ENCODE peak calls at places on chromosomes 3 and 15, in four cellular contexts. Q, F, A and J are unnamed samples. For H3K4me1, the result is how much of the 10 kb centered on the place peaks cover.

GRCh38 chr3:113035387-113035982 is 44.7 kb downstream of the GTPBP8 start:
- DNase-seq in Q (peak), F (peak), A (peak), J (peak)

GRCh38 chr15:63463030-63463429 is 41.4 kb upstream of the USP3 start:
- DNase-seq in Q (no peak), F (no peak), A (no peak), J (no peak)

GRCh38 chr3:71219744-71220638 is 363.5 kb downstream of the FOXP1 start:
- DNase-seq in Q (no peak), F (no peak), A (no peak), J (no peak)

GRCh38 chr15:76274226-76274625 is 37.0 kb downstream of the ETFA start:
- DNase-seq in Q (no peak), F (no peak), A (no peak), J (no peak)

GRCh38 chr3:113555138-113555537 is 22.8 kb downstream of the SIDT1 start:
- DNase-seq in Q (no peak), F (no peak), A (no peak), J (no peak)

GRCh38 chr15:32636908-32637567 is 4.5 kb upstream of the SCG5 start:
- DNase-seq in Q (no peak), F (no peak), A (no peak), J (no peak)

GRCh38 chr3:146160233-146160963 is 586 bp downstream of the PLOD2 start:
- DNase-seq in Q (peak), F (peak), A (no peak), J (peak)

GRCh38 chr15:37014137-37014536 is 86.2 kb downstream of the MEIS2 start:
- DNase-seq in Q (no peak), F (no peak), A (no peak), J (no peak)

GRCh38 chr3:36362216-36362615 is 18.1 kb upstream of the STAC start:
- DNase-seq in Q (no peak), F (no peak), A (no peak), J (no peak)

GRCh38 chr3:69012111-69012835 is 1.2 kb downstream of the EOGT start:
- DNase-seq in Q (peak), F (no peak), A (no peak), J (no peak)

GRCh38 chr15:38671675-38672141 is 107.1 kb upstream of the RASGRP1 start:
- DNase-seq in Q (no peak), F (no peak), A (peak), J (no peak)

GRCh38 chr3:104198136-104198535 is 1168.6 kb upstream of the ALCAM start:
- DNase-seq in Q (no peak), F (no peak), A (no peak), J (no peak)

GRCh38 chr15:33007295-33007855 is 187.1 kb downstream of the FMN1 start:
- DNase-seq in Q (peak), F (no peak), A (no peak), J (peak)

GRCh38 chr3:78402720-78403119 is 1362.8 kb downstream of the ROBO2 start:
- DNase-seq in Q (no peak), F (no peak), A (no peak), J (no peak)

GRCh38 chr3:134802428-134803050 is 7.5 kb downstream of the EPHB1 start:
- DNase-seq in Q (no peak), F (no peak), A (no peak), J (no peak)

GRCh38 chr3:124351430-124352142 is 359.7 kb upstream of the ROPN1 start:
- DNase-seq in Q (peak), F (peak), A (peak), J (peak)

GRCh38 chr15:22845289-22845900 is 6.9 kb downstream of the NIPA2 start:
- DNase-seq in Q (peak), F (no peak), A (no peak), J (peak)

GRCh38 chr3:123075359-123075758 is 8.5 kb downstream of the PDIA5 start:
- DNase-seq in Q (no peak), F (no peak), A (no peak), J (no peak)

GRCh38 chr15:88703533-88703932 is 64.7 kb downstream of the ISG20 start:
- DNase-seq in Q (no peak), F (no peak), A (no peak), J (no peak)

GRCh38 chr3:155870945-155871745 is 695 bp downstream of the GMPS start:
- DNase-seq in Q (peak), F (peak), A (peak), J (peak)

GRCh38 chr3:194136519-194137313 is 768 bp downstream of the HES1 start:
- DNase-seq in Q (peak), F (peak), A (peak), J (peak)

GRCh38 chr15:92618121-92618520 is 37.5 kb downstream of the FAM174B start:
- DNase-seq in Q (peak), F (no peak), A (no peak), J (no peak)

GRCh38 chr15:92614301-92614700 is 41.3 kb downstream of the FAM174B start:
- DNase-seq in Q (no peak), F (no peak), A (no peak), J (no peak)

GRCh38 chr15:92617197-92618037 is 38.2 kb downstream of the FAM174B start:
- DNase-seq in Q (peak), F (no peak), A (no peak), J (peak)

GRCh38 chr15:92614791-92615785 is 40.5 kb downstream of the FAM174B start:
- DNase-seq in Q (no peak), F (no peak), A (no peak), J (no peak)

GRCh38 chr15:92616621-92617179 is 38.9 kb downstream of the FAM174B start:
- DNase-seq in Q (peak), F (no peak), A (no peak), J (no peak)
- H3K4me1 ChIP-seq in Q (under half), F (under half), A (under half), J (under half)

GRCh38 chr3:37985637-37986320 is 4.8 kb upstream of the VILL start:
- DNase-seq in Q (no peak), F (no peak), A (no peak), J (no peak)

GRCh38 chr3:37987315-37987697 is 3.3 kb upstream of the VILL start:
- DNase-seq in Q (peak), F (no peak), A (no peak), J (no peak)

GRCh38 chr3:37988931-37989525 is 1.6 kb upstream of the VILL start:
- DNase-seq in Q (no peak), F (no peak), A (no peak), J (no peak)

GRCh38 chr3:37986479-37987314 is 3.9 kb upstream of the VILL start:
- DNase-seq in Q (peak), F (no peak), A (no peak), J (no peak)

DNA sequence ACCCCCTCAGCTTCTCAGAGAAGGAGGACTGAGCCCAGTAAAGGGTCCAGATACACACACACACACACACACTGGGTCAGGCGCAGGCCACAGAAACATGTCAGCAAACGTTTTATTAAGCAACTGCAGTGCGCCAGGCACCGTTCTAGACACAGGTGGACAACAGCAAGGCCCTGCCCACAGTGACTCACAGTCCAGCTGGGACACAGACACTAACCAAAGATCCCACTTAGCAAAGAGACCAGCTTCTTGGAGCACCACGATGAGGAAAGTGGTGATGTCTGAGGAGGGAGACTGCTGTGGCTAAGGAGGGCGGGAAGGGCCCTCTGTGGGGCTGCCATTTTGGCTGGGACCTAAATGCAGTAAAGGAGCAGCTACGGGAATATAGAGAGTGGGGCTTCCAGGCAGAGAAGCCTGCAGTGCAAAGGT is 2.8 kb upstream of the VILL start:
- DNase-seq in Q (peak), F (no peak), A (no peak), J (no peak)
- TF ChIP-seq EZH2phosphoT487 in Q (no peak), F (no peak), A (no peak), J (no peak)

GRCh38 chr3:32847520-32847919 is 29.7 kb downstream of the TRIM71 start:
- DNase-seq in Q (no peak), F (no peak), A (no peak), J (no peak)

GRCh38 chr3:32850226-32850625 is 32.4 kb downstream of the TRIM71 start:
- DNase-seq in Q (no peak), F (no peak), A (no peak), J (no peak)

GRCh38 chr3:32848215-32848614 is 30.4 kb downstream of the TRIM71 start:
- DNase-seq in Q (peak), F (no peak), A (no peak), J (no peak)

GRCh38 chr3:32852146-32852545 is 34.3 kb downstream of the TRIM71 start:
- DNase-seq in Q (no peak), F (no peak), A (no peak), J (no peak)

DNA sequence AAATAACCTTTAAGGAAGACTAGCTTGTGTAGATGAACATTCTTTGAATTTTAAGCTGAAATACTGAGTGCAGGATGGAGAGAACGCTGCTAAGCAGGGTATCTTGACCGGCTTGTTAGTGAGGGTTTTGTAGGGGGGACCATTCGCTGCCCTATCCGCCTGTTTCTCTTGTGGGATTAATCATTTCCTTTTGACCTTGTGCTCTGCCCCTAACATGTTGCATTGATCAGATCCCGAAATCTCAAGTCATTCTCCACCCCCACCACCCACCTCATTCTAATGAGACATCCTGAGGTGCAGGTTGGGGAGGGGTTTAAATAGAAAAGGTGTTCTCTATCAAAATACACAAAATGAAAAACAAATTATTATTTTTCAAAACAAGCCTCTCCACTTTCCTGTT is 32.8 kb downstream of the TRIM71 start:
- DNase-seq in Q (no peak), F (no peak), A (no peak), J (no peak)
- H3K4me1 ChIP-seq in Q (under half), F (under half), A (under half), J (half or more)

GRCh38 chr3:52061116-52061910 is 4.9 kb upstream of the DUSP7 start:
- DNase-seq in Q (no peak), F (no peak), A (no peak), J (no peak)
- TF ChIP-seq EZH2phosphoT487 in Q (no peak), F (no peak), A (no peak), J (no peak)

GRCh38 chr3:197012021-197012883 is 17.4 kb downstream of the MELTF start:
- DNase-seq in Q (no peak), F (no peak), A (no peak), J (no peak)

GRCh38 chr3:197014942-197015575 is 14.6 kb downstream of the MELTF start:
- DNase-seq in Q (no peak), F (no peak), A (no peak), J (no peak)

GRCh38 chr3:197015790-197016705 is 13.6 kb downstream of the MELTF start:
- DNase-seq in Q (no peak), F (no peak), A (no peak), J (no peak)

GRCh38 chr3:197017003-197017402 is 12.6 kb downstream of the MELTF start:
- DNase-seq in Q (no peak), F (no peak), A (no peak), J (no peak)

DNA sequence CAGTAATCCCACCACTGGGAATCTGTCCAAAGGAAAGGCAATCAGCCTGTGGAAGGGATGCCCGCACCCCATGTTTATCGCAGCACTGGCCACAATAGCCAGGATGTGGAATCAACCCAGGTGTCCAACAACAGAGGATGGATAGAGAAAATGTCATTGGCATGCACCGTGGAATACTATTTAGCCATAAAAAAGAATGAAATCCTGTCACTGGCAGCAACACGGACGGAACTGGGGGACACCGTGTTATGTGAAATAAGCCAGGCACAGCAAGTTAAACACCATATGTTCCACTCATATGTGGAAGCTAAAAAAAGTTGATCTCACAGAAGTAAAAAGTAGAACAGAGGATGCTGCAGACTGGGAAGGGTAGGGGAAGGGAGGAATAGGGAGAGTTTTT is 15.6 kb downstream of the MELTF start:
- DNase-seq in Q (no peak), F (no peak), A (no peak), J (no peak)
- H3K4me1 ChIP-seq in Q (under half), F (under half), A (under half), J (under half)

DNA sequence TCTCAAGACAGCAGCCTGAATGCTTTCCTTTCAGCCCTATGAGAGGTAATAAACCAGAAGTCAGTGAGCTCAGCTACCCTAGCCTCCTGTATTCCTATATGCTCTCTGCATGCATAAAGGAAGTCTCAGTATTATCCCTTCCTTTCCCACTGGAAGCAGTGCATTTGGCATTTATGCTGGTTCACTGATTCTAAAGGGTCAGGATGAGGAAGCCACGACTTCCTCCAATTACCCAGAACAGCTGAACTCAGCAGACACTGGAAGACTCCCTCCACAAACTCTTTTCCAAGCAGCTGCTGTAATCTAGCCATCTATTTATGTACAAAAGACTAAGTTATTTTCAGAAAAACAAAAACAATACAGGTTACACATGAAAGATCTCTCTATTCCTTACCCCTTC is 266.6 kb downstream of the ZBBX start:
- DNase-seq in Q (no peak), F (no peak), A (no peak), J (peak)
- TF ChIP-seq EZH2phosphoT487 in Q (no peak), F (no peak), A (no peak), J (no peak)

DNA sequence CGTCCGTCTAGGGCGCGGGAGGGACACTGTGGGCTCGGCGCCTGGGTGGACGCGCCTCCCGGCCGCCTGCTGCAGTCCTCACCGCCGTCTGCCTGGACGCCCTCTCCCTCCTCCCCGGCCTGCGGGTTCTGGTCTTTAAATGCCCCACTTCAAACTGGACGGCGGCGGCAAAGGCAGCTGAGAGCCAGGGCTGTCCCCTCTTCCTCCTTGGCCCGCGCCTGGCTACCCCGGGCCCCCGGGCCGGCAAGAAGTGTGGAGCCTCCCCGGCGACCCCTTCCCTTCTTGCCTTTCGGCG is 415 bp downstream of the CBLB start:
- DNase-seq in Q (peak), F (no peak), A (no peak), J (peak)
- H3K4me1 ChIP-seq in Q (under half), F (under half), A (under half), J (under half)

DNA sequence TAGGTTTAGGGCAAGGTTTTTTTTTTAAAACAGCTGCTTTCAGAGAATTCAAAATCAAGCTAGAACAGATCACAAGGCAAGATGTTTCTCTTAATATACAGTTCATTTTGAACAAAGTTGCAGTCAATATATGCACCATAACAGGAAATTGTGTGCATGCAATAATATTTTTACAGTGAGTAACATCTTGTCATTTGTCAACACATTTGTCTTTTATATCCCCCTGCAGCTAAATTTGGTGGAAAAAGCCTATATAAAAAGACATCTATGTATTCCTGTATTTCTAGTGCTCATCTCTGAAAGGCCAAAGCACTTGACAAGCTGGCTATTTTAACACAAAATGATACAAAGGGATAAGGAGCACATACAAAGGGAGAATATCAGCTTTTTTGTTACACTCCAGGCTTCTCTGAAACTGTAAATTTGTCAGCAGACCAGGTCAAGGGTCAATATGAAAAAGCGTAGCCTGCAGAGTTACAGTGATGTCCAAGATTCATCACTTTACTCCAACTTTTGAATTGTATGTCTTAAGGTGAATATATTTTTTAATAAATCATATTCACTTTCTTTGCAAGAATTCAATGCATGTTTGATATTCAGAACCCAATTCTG is 146.4 kb upstream of the DPH6 start:
- DNase-seq in Q (no peak), F (no peak), A (no peak), J (no peak)
- TF ChIP-seq EZH2phosphoT487 in Q (no peak), F (no peak), A (no peak), J (no peak)

DNA sequence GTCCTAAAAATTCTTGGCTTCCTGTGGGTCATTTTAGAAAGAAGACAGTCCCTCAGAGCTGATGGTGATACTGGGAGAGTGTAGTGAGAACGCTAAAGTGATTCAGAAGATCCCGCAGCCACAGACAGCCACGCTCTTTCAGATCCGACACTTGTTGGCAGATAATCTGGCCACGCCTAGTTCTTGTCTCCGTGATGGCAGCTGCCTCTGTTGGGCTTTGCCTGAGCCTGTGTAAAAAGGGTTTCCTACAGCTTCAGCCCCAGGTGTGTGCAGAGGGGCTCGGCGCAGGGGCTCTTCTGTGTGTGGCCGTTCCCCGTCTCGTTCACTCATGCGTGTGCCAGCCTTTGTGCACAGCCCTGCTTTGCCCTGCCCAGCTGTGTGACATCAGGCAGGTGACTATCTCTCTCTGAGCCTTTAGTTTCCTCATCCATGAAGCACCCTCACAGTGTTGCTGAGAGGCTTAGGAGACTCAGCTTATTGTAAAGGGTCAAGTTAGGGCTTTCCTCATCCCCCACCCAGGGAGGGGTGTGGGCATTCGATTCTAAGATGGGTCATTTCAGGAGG is 6.3 kb downstream of the IRAK2 start:
- DNase-seq in Q (no peak), F (no peak), A (peak), J (no peak)
- H3K4me1 ChIP-seq in Q (under half), F (under half), A (under half), J (under half)